ENCODE peak calls at places on chromosome 18, in four cellular contexts. E is psoas muscle; W is CD4-positive, alpha-beta memory T cell; J is NCI-H1092 treated with DMSO at 0.1 percent for 48 hours. K is an unnamed sample.
A peak's percentile ranks its signal among the peaks of the same experiment; 100 is the strongest.

GRCh38 chr18:24075731-24076130 is 61.2 kb downstream of the TTC39C start:
- DNase-seq in W (no peak), J (no peak), E (no peak), K (no peak)

GRCh38 chr18:58135170-58135569 is 91.1 kb downstream of the NEDD4L start:
- DNase-seq in J (no peak), W (peak; percentile 29), E (no peak), K (no peak)

GRCh38 chr18:25453556-25454269 is 101.7 kb upstream of the ZNF521 start:
- DNase-seq in E (no peak), J (no peak), W (no peak), K (no peak)

GRCh38 chr18:62790836-62791772 is 75.8 kb downstream of the PHLPP1 start:
- DNase-seq in J (peak; percentile 50), W (no peak), E (no peak), K (peak; percentile 56)

GRCh38 chr18:525066-525797 is 24.7 kb upstream of the COLEC12 start:
- DNase-seq in J (no peak), W (no peak), E (no peak), K (no peak)

GRCh38 chr18:33578371-33579146 is 540 bp downstream of the ASXL3 start:
- DNase-seq in E (peak; percentile 57), J (peak; percentile 79), W (no peak), K (peak; percentile 82)

GRCh38 chr18:13159579-13159978 is 59.0 kb upstream of the LDLRAD4 start:
- DNase-seq in J (peak; percentile 21), E (no peak), W (peak; percentile 57), K (peak; percentile 10)

GRCh38 chr18:29434650-29435049 is 1257.7 kb upstream of the CDH2 start:
- DNase-seq in W (no peak), E (no peak), J (no peak), K (no peak)

GRCh38 chr18:80210312-80211083 is 36.8 kb downstream of the PARD6G start:
- DNase-seq in W (no peak), E (no peak), J (no peak), K (no peak)

GRCh38 chr18:29164020-29164706 is 987.2 kb upstream of the CDH2 start:
- DNase-seq in W (no peak), J (no peak), E (no peak), K (no peak)

GRCh38 chr18:48767090-48767670 is 183.6 kb downstream of the SMAD7 start:
- DNase-seq in W (peak; percentile 48), J (no peak), E (peak; percentile 85), K (no peak)

GRCh38 chr18:67154979-67155378 is 361.5 kb downstream of the DSEL start:
- DNase-seq in W (no peak), E (no peak), J (no peak), K (no peak)

GRCh38 chr18:79936641-79937040 is 14.8 kb downstream of the SLC66A2 start:
- DNase-seq in J (no peak), E (peak; percentile 31), W (no peak), K (no peak)

GRCh38 chr18:79156330-79156729 is 87.1 kb downstream of the ATP9B start:
- DNase-seq in J (no peak), W (no peak), E (no peak), K (no peak)

GRCh38 chr18:6960656-6961055 is 156.9 kb downstream of the LAMA1 start:
- DNase-seq in W (no peak), J (no peak), E (no peak), K (no peak)

GRCh38 chr18:55401638-55402191 is 186.3 kb downstream of the TCF4 start:
- DNase-seq in E (no peak), W (no peak), J (no peak), K (no peak)

GRCh38 chr18:41311571-41312240 is 643.3 kb upstream of the PIK3C3 start:
- DNase-seq in J (no peak), E (no peak), W (no peak), K (no peak)

GRCh38 chr18:27652480-27653121 is 467.5 kb upstream of the CHST9 start:
- DNase-seq in W (no peak), J (no peak), E (no peak), K (no peak)

K was measured in NCI-H510A treated with DMSO at 0.1 percent for 48 hours.